ENCODE peak calls at places on chromosomes 3 and 15, in four cellular contexts. P is A549, R is K562, Q is HepG2. G is an unnamed sample.

GRCh38 chr3:72797773-72798543 is 50.3 kb downstream of the SHQ1 start:
- DNase-seq in P (no peak), R (peak), Q (peak), G (no peak)

GRCh38 chr3:196216681-196217211 is 412 bp downstream of the SLC51A start:
- DNase-seq in P (no peak), R (no peak), Q (no peak), G (no peak)

GRCh38 chr3:108489776-108490175 is 20.6 kb downstream of the MYH15 start:
- DNase-seq in P (peak), R (peak), Q (peak), G (peak)

GRCh38 chr3:71304684-71305083 is 278.8 kb downstream of the FOXP1 start:
- DNase-seq in P (no peak), R (no peak), Q (peak), G (no peak)

GRCh38 chr3:114081022-114081421 is 24.5 kb downstream of the QTRT2 start:
- DNase-seq in P (no peak), R (no peak), Q (no peak), G (no peak)

GRCh38 chr3:186368164-186368563 is 6.1 kb upstream of the DGKG start:
- DNase-seq in P (no peak), R (no peak), Q (no peak), G (no peak)

GRCh38 chr15:70042553-70043214 is 55.0 kb downstream of the TLE3 start:
- DNase-seq in P (no peak), R (no peak), Q (no peak), G (no peak)

GRCh38 chr15:79437275-79438000 is 5.3 kb downstream of the MINAR1 start:
- DNase-seq in P (no peak), R (no peak), Q (no peak), G (no peak)

GRCh38 chr15:39720721-39721611 is 61.7 kb downstream of the FSIP1 start:
- DNase-seq in P (no peak), R (no peak), Q (no peak), G (no peak)

GRCh38 chr15:52093539-52094502 is 18.8 kb downstream of the BCL2L10 start:
- DNase-seq in P (peak), R (no peak), Q (no peak), G (no peak)

GRCh38 chr3:107910713-107911259 is 180.0 kb downstream of the CD47 start:
- DNase-seq in P (no peak), R (no peak), Q (no peak), G (no peak)

GRCh38 chr15:59794229-59794886 is 105.2 kb upstream of the BNIP2 start:
- DNase-seq in P (no peak), R (no peak), Q (no peak), G (no peak)

GRCh38 chr3:4313606-4314308 is 10.6 kb downstream of the SETMAR start:
- DNase-seq in P (no peak), R (peak), Q (peak), G (no peak)

GRCh38 chr3:155664922-155665695 is 79.8 kb downstream of the PLCH1 start:
- DNase-seq in P (peak), R (no peak), Q (peak), G (no peak)

GRCh38 chr3:53753518-53754183 is 92.6 kb downstream of the CHDH start:
- DNase-seq in P (no peak), R (no peak), Q (no peak), G (no peak)

GRCh38 chr15:59313703-59314332 is 58.9 kb downstream of the MYO1E start:
- DNase-seq in P (peak), R (no peak), Q (peak), G (no peak)

GRCh38 chr3:195468391-195468776 is 25.6 kb upstream of the ACAP2 start:
- DNase-seq in P (no peak), R (no peak), Q (no peak), G (no peak)

GRCh38 chr3:79960594-79960993 is 192.8 kb upstream of the ROBO1 start:
- DNase-seq in P (no peak), R (no peak), Q (no peak), G (no peak)

GRCh38 chr3:13022348-13023250 is 50.6 kb downstream of the IQSEC1 start:
- DNase-seq in P (peak), R (peak), Q (no peak), G (peak)

GRCh38 chr15:31329640-31330010 is 3.0 kb downstream of the KLF13 start:
- DNase-seq in P (no peak), R (no peak), Q (no peak), G (no peak)

GRCh38 chr3:152185941-152186630 is 82.6 kb upstream of the MBNL1 start:
- DNase-seq in P (no peak), R (no peak), Q (no peak), G (no peak)

GRCh38 chr3:10581251-10581650 is 75.9 kb upstream of the ATP2B2 start:
- DNase-seq in P (no peak), R (no peak), Q (no peak), G (no peak)

GRCh38 chr15:39336926-39337325 is 244.0 kb upstream of the THBS1 start:
- DNase-seq in P (no peak), R (no peak), Q (no peak), G (no peak)

GRCh38 chr3:50600141-50600753 is 11.3 kb downstream of the CISH start:
- DNase-seq in P (no peak), R (peak), Q (no peak), G (no peak)

GRCh38 chr15:86328658-86329057 is 249.0 kb downstream of the AGBL1 start:
- DNase-seq in P (no peak), R (no peak), Q (no peak), G (no peak)

GRCh38 chr3:6074952-6075351 is 786.0 kb upstream of the GRM7 start:
- DNase-seq in P (no peak), R (no peak), Q (no peak), G (no peak)

GRCh38 chr3:117133066-117133465 is 423.5 kb downstream of the TUSC7 start:
- DNase-seq in P (no peak), R (no peak), Q (no peak), G (no peak)

GRCh38 chr3:197306374-197307086 is 8.1 kb upstream of the DLG1 start:
- DNase-seq in P (no peak), R (no peak), Q (peak), G (no peak)

GRCh38 chr3:193803288-193803687 is 210.3 kb downstream of the OPA1 start:
- DNase-seq in P (no peak), R (no peak), Q (no peak), G (no peak)

GRCh38 chr15:60651734-60652141 is 172.8 kb upstream of the ICE2 start:
- DNase-seq in P (no peak), R (no peak), Q (no peak), G (no peak)

GRCh38 chr3:38210141-38210757 is 44.9 kb downstream of the OXSR1 start:
- DNase-seq in P (no peak), R (no peak), Q (no peak), G (no peak)

GRCh38 chr15:42060797-42061196 is 33.6 kb downstream of the PLA2G4D start:
- DNase-seq in P (no peak), R (no peak), Q (peak), G (no peak)

GRCh38 chr3:60917136-60917535 is 334.1 kb downstream of the FHIT start:
- DNase-seq in P (no peak), R (no peak), Q (no peak), G (no peak)

GRCh38 chr15:47728886-47729285 is 11.6 kb downstream of the SEMA6D start:
- DNase-seq in P (no peak), R (no peak), Q (no peak), G (no peak)

GRCh38 chr3:44065311-44065710 is 176.4 kb upstream of the TOPAZ1 start:
- DNase-seq in P (no peak), R (no peak), Q (no peak), G (no peak)

GRCh38 chr3:124707667-124708066 is 22.6 kb upstream of the UMPS start:
- DNase-seq in P (no peak), R (no peak), Q (no peak), G (no peak)

GRCh38 chr3:71022552-71023335 is 560.8 kb downstream of the FOXP1 start:
- DNase-seq in P (no peak), R (no peak), Q (peak), G (peak)

GRCh38 chr3:50372349-50372748 is 13.0 kb upstream of the TMEM115 start:
- DNase-seq in P (no peak), R (peak), Q (no peak), G (no peak)

GRCh38 chr15:47523669-47524068 is 193.6 kb upstream of the SEMA6D start:
- DNase-seq in P (no peak), R (no peak), Q (no peak), G (no peak)

GRCh38 chr3:126887686-126888085 is 95.2 kb upstream of the PLXNA1 start:
- DNase-seq in P (no peak), R (no peak), Q (no peak), G (no peak)

GRCh38 chr3:126885425-126885824 is 97.5 kb upstream of the PLXNA1 start:
- DNase-seq in P (no peak), R (no peak), Q (no peak), G (no peak)

GRCh38 chr3:126888186-126888760 is 94.6 kb upstream of the PLXNA1 start:
- DNase-seq in P (no peak), R (no peak), Q (no peak), G (no peak)

GRCh38 chr3:126883241-126883640 is 99.7 kb upstream of the PLXNA1 start:
- DNase-seq in P (no peak), R (no peak), Q (no peak), G (no peak)

GRCh38 chr3:126886217-126886616 is 96.7 kb upstream of the PLXNA1 start:
- DNase-seq in P (no peak), R (peak), Q (no peak), G (no peak)
- TF ChIP-seq NR3C1 in P (no peak), R (no peak), Q (no peak), G (no peak)

GRCh38 chr3:174204765-174205164 is 654.4 kb upstream of the NAALADL2 start:
- DNase-seq in P (no peak), R (no peak), Q (no peak), G (no peak)

GRCh38 chr3:174202146-174202545 is 657.0 kb upstream of the NAALADL2 start:
- DNase-seq in P (no peak), R (no peak), Q (no peak), G (no peak)

GRCh38 chr3:174206607-174207192 is 652.4 kb upstream of the NAALADL2 start:
- DNase-seq in P (no peak), R (no peak), Q (no peak), G (no peak)

GRCh38 chr3:174199696-174200095 is 659.4 kb upstream of the NAALADL2 start:
- DNase-seq in P (no peak), R (no peak), Q (no peak), G (no peak)

GRCh38 chr3:174202561-174202960 is 656.6 kb upstream of the NAALADL2 start:
- DNase-seq in P (no peak), R (no peak), Q (no peak), G (no peak)
- TF ChIP-seq NR3C1 in P (no peak), R (no peak), Q (no peak), G (no peak)

GRCh38 chr3:154040283-154040682 is 80.9 kb upstream of the ARHGEF26 start:
- DNase-seq in P (no peak), R (no peak), Q (peak), G (no peak)
- TF ChIP-seq NR3C1 in P (no peak), R (no peak), Q (no peak), G (no peak)

DNA sequence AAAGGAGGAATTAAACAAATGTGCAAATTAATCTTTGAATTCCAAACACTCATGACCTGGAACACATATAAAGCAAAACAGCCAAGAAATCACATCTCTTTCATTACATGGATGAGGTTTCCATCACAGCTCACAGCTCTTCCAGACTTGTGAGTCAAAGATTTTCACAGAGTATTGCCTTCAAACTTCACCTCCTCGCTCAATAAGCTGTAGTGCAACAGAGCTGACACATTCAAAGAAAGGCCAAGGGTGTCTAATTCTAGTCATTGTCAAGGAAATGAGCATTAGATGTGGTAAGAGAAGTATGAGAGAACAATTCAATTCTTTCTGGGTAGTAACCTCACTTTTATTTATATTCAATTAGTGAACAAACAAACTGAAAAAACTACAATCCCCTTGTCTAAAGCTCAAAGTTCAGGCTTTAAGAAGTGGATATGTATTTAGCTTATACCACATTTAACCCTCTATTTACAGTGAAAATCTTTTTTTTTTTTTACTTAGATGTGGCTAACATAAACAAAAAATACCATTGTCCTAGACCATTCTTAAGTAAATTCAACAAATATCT is 11.9 kb downstream of the WDR72 start:
- DNase-seq in P (no peak), R (no peak), Q (peak), G (no peak)
- TF ChIP-seq NR3C1 in P (no peak), R (no peak), Q (no peak), G (no peak)

GRCh38 chr3:52681610-52682009 is 4.1 kb downstream of the PBRM1 start:
- DNase-seq in P (no peak), R (no peak), Q (no peak), G (no peak)
- TF ChIP-seq NR3C1 in P (no peak), R (no peak), Q (no peak), G (no peak)

GRCh38 chr3:171129827-171130226 is 103.3 kb upstream of the SLC2A2 start:
- DNase-seq in P (no peak), R (no peak), Q (peak), G (no peak)
- TF ChIP-seq NR3C1 in P (no peak), R (no peak), Q (no peak), G (no peak)

GRCh38 chr3:11606865-11607440 is 36.8 kb downstream of the VGLL4 start:
- DNase-seq in P (no peak), R (no peak), Q (no peak), G (no peak)

GRCh38 chr3:11607816-11608215 is 35.9 kb downstream of the VGLL4 start:
- DNase-seq in P (no peak), R (peak), Q (peak), G (no peak)

GRCh38 chr3:11604139-11604895 is 39.4 kb downstream of the VGLL4 start:
- DNase-seq in P (no peak), R (peak), Q (no peak), G (no peak)

GRCh38 chr3:11605398-11605797 is 38.3 kb downstream of the VGLL4 start:
- DNase-seq in P (no peak), R (no peak), Q (no peak), G (no peak)

GRCh38 chr3:11606090-11606784 is 37.5 kb downstream of the VGLL4 start:
- DNase-seq in P (no peak), R (no peak), Q (no peak), G (no peak)
- TF ChIP-seq NR3C1 in P (no peak), R (no peak), Q (no peak), G (no peak)

DNA sequence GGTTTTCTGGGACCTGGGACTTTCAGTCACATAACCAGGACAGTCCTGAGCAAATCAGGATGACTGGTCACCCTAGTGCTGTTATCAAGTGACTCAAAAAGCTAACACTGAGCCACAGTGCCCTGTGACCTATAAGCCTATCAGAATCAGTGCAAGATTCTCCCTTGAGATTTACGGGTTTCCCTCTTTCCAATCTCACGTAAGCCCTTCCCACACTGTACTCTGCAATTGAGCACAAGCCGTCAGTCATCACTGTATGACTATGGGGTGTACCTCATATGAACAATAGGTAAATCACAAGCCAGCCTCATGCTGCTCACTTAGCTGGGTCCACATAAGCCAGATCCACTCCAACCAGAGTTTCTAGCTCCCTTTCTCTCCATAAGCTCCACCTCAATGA is 21.0 kb upstream of the CLDN18 start:
- DNase-seq in P (no peak), R (no peak), Q (no peak), G (no peak)
- TF ChIP-seq NR3C1 in P (no peak), R (no peak), Q (no peak), G (no peak)

GRCh38 chr3:141410861-141411771 is 42.8 kb downstream of the ZBTB38 start:
- DNase-seq in P (no peak), R (no peak), Q (no peak), G (no peak)

GRCh38 chr3:141412087-141412935 is 44.0 kb downstream of the ZBTB38 start:
- DNase-seq in P (peak), R (no peak), Q (peak), G (no peak)

GRCh38 chr3:141414141-141414689 is 45.9 kb downstream of the ZBTB38 start:
- DNase-seq in P (no peak), R (no peak), Q (no peak), G (no peak)

GRCh38 chr3:141413387-141414140 is 45.3 kb downstream of the ZBTB38 start:
- DNase-seq in P (no peak), R (no peak), Q (no peak), G (no peak)

DNA sequence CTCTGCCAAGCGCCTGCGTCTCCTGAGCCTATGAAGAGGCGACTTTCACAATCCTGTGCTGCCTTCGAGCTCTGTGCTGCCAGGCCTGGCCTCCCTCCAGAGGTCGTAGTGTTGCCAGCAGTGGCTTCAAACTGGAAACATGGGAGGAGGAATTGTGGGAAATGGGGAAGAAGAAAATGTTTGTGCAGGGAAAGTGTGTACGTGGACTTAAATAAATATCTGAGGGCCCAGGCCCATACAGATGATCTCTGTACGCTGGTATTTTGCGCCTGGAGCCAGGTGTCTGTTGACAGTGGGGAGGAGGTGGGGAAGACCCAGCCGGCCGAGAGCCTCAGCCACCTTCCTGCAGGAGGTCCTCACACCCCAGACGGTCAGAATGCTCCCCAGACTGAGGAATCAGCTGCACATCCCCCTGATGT is 44.6 kb downstream of the ZBTB38 start:
- DNase-seq in P (no peak), R (no peak), Q (peak), G (no peak)
- TF ChIP-seq NR3C1 in P (no peak), R (no peak), Q (no peak), G (no peak)